ENCODE peak calls at places on chromosomes 13 and 19, in nine cellular contexts. One of them, this sample, is unnamed.
A peak's percentile ranks its signal among the peaks of the same experiment; 100 is the strongest.

GRCh38 chr13:20429682-20430081 is 96.0 kb downstream of the CRYL1 start:
- DNase-seq in ELR: no peak
- DNase-seq in activated CD8-positive, alpha-beta memory T cell treated with anti-CD3 and anti-CD28 coated beads for 1 hour: no peak
- DNase-seq in WTC11: no peak
- DNase-seq in KG1: no peak
- DNase-seq in GOT3: no peak
- DNase-seq in posterior cingulate gyrus: no peak
- DNase-seq in kidney: no peak
- DNase-seq in lower leg skin: no peak
- DNase-seq in this sample: no peak

GRCh38 chr13:94249512-94249911 is 230.0 kb downstream of the DCT start:
- DNase-seq in ELR: peak; percentile 89
- DNase-seq in activated CD8-positive, alpha-beta memory T cell treated with anti-CD3 and anti-CD28 coated beads for 1 hour: no peak
- DNase-seq in WTC11: no peak
- DNase-seq in KG1: no peak
- DNase-seq in GOT3: no peak
- DNase-seq in posterior cingulate gyrus: no peak
- DNase-seq in kidney: no peak
- DNase-seq in lower leg skin: no peak
- DNase-seq in this sample: peak; percentile 29

GRCh38 chr19:48154003-48154402 is 16.1 kb downstream of the LIG1 start:
- DNase-seq in ELR: no peak
- DNase-seq in activated CD8-positive, alpha-beta memory T cell treated with anti-CD3 and anti-CD28 coated beads for 1 hour: no peak
- DNase-seq in WTC11: no peak
- DNase-seq in KG1: no peak
- DNase-seq in GOT3: no peak
- DNase-seq in posterior cingulate gyrus: no peak
- DNase-seq in kidney: no peak
- DNase-seq in lower leg skin: no peak
- DNase-seq in this sample: no peak

GRCh38 chr13:50389726-50390125 is 374.5 kb downstream of the KCNRG start:
- DNase-seq in ELR: no peak
- DNase-seq in activated CD8-positive, alpha-beta memory T cell treated with anti-CD3 and anti-CD28 coated beads for 1 hour: no peak
- DNase-seq in WTC11: no peak
- DNase-seq in KG1: no peak
- DNase-seq in GOT3: no peak
- DNase-seq in posterior cingulate gyrus: no peak
- DNase-seq in kidney: no peak
- DNase-seq in lower leg skin: no peak
- DNase-seq in this sample: no peak

GRCh38 chr13:95185851-95186250 is 115.4 kb downstream of the ABCC4 start:
- DNase-seq in ELR: no peak
- DNase-seq in activated CD8-positive, alpha-beta memory T cell treated with anti-CD3 and anti-CD28 coated beads for 1 hour: no peak
- DNase-seq in WTC11: no peak
- DNase-seq in KG1: peak; percentile 40
- DNase-seq in GOT3: no peak
- DNase-seq in posterior cingulate gyrus: no peak
- DNase-seq in kidney: no peak
- DNase-seq in lower leg skin: no peak
- DNase-seq in this sample: no peak

GRCh38 chr19:30240904-30241695 is 131.1 kb upstream of the ZNF536 start:
- DNase-seq in ELR: no peak
- DNase-seq in activated CD8-positive, alpha-beta memory T cell treated with anti-CD3 and anti-CD28 coated beads for 1 hour: no peak
- DNase-seq in WTC11: no peak
- DNase-seq in KG1: no peak
- DNase-seq in GOT3: no peak
- DNase-seq in posterior cingulate gyrus: no peak
- DNase-seq in kidney: no peak
- DNase-seq in lower leg skin: peak; percentile 18
- DNase-seq in this sample: no peak

GRCh38 chr19:33950141-33950805 is 153.6 kb downstream of the KCTD15 start:
- DNase-seq in ELR: no peak
- DNase-seq in activated CD8-positive, alpha-beta memory T cell treated with anti-CD3 and anti-CD28 coated beads for 1 hour: no peak
- DNase-seq in WTC11: no peak
- DNase-seq in KG1: no peak
- DNase-seq in GOT3: no peak
- DNase-seq in posterior cingulate gyrus: no peak
- DNase-seq in kidney: no peak
- DNase-seq in lower leg skin: peak; percentile 54
- DNase-seq in this sample: no peak

GRCh38 chr19:33496016-33496415 is 25.6 kb downstream of the PEPD start:
- DNase-seq in ELR: no peak
- DNase-seq in activated CD8-positive, alpha-beta memory T cell treated with anti-CD3 and anti-CD28 coated beads for 1 hour: no peak
- DNase-seq in WTC11: no peak
- DNase-seq in KG1: no peak
- DNase-seq in GOT3: no peak
- DNase-seq in posterior cingulate gyrus: no peak
- DNase-seq in kidney: no peak
- DNase-seq in lower leg skin: no peak
- DNase-seq in this sample: no peak

GRCh38 chr19:50777830-50778303 is 7.6 kb downstream of the GPR32 start:
- DNase-seq in ELR: peak; percentile 42
- DNase-seq in activated CD8-positive, alpha-beta memory T cell treated with anti-CD3 and anti-CD28 coated beads for 1 hour: no peak
- DNase-seq in WTC11: peak; percentile 71
- DNase-seq in KG1: no peak
- DNase-seq in GOT3: no peak
- DNase-seq in posterior cingulate gyrus: no peak
- DNase-seq in kidney: no peak
- DNase-seq in lower leg skin: no peak
- DNase-seq in this sample: no peak

GRCh38 chr19:8552810-8553209 is 24.4 kb downstream of the MYO1F start:
- DNase-seq in ELR: peak; percentile 68
- DNase-seq in activated CD8-positive, alpha-beta memory T cell treated with anti-CD3 and anti-CD28 coated beads for 1 hour: no peak
- DNase-seq in WTC11: peak; percentile 52
- DNase-seq in KG1: no peak
- DNase-seq in GOT3: no peak
- DNase-seq in posterior cingulate gyrus: no peak
- DNase-seq in kidney: no peak
- DNase-seq in lower leg skin: no peak
- DNase-seq in this sample: no peak

GRCh38 chr19:40585241-40585640 is 8.6 kb downstream of the SHKBP1 start:
- DNase-seq in ELR: no peak
- DNase-seq in activated CD8-positive, alpha-beta memory T cell treated with anti-CD3 and anti-CD28 coated beads for 1 hour: no peak
- DNase-seq in WTC11: no peak
- DNase-seq in KG1: no peak
- DNase-seq in GOT3: no peak
- DNase-seq in posterior cingulate gyrus: no peak
- DNase-seq in kidney: no peak
- DNase-seq in lower leg skin: no peak
- DNase-seq in this sample: no peak

GRCh38 chr13:110119943-110120905 is 186.7 kb downstream of the COL4A1 start:
- DNase-seq in ELR: peak; percentile 72
- DNase-seq in activated CD8-positive, alpha-beta memory T cell treated with anti-CD3 and anti-CD28 coated beads for 1 hour: no peak
- DNase-seq in WTC11: no peak
- DNase-seq in KG1: no peak
- DNase-seq in GOT3: no peak
- DNase-seq in posterior cingulate gyrus: no peak
- DNase-seq in kidney: no peak
- DNase-seq in lower leg skin: no peak
- DNase-seq in this sample: no peak

GRCh38 chr13:77310161-77310560 is 16.7 kb downstream of the MYCBP2 start:
- DNase-seq in ELR: no peak
- DNase-seq in activated CD8-positive, alpha-beta memory T cell treated with anti-CD3 and anti-CD28 coated beads for 1 hour: no peak
- DNase-seq in WTC11: no peak
- DNase-seq in KG1: no peak
- DNase-seq in GOT3: no peak
- DNase-seq in posterior cingulate gyrus: no peak
- DNase-seq in kidney: no peak
- DNase-seq in lower leg skin: no peak
- DNase-seq in this sample: no peak

GRCh38 chr13:45219123-45219891 is 18.5 kb upstream of the KCTD4 start:
- DNase-seq in ELR: peak; percentile 61
- DNase-seq in activated CD8-positive, alpha-beta memory T cell treated with anti-CD3 and anti-CD28 coated beads for 1 hour: no peak
- DNase-seq in WTC11: no peak
- DNase-seq in KG1: no peak
- DNase-seq in GOT3: no peak
- DNase-seq in posterior cingulate gyrus: no peak
- DNase-seq in kidney: no peak
- DNase-seq in lower leg skin: no peak
- DNase-seq in this sample: no peak

GRCh38 chr19:46386996-46387712 is 26.2 kb downstream of the CCDC8 start:
- DNase-seq in ELR: no peak
- DNase-seq in activated CD8-positive, alpha-beta memory T cell treated with anti-CD3 and anti-CD28 coated beads for 1 hour: no peak
- DNase-seq in WTC11: no peak
- DNase-seq in KG1: no peak
- DNase-seq in GOT3: no peak
- DNase-seq in posterior cingulate gyrus: no peak
- DNase-seq in kidney: peak; percentile 69
- DNase-seq in lower leg skin: no peak
- DNase-seq in this sample: no peak

GRCh38 chr19:18017275-18018083 is 9.5 kb downstream of the ARRDC2 start:
- DNase-seq in ELR: peak; percentile 25
- DNase-seq in activated CD8-positive, alpha-beta memory T cell treated with anti-CD3 and anti-CD28 coated beads for 1 hour: no peak
- DNase-seq in WTC11: no peak
- DNase-seq in KG1: no peak
- DNase-seq in GOT3: no peak
- DNase-seq in posterior cingulate gyrus: no peak
- DNase-seq in kidney: no peak
- DNase-seq in lower leg skin: no peak
- DNase-seq in this sample: no peak

GRCh38 chr13:89470901-89471300 is 1799.7 kb downstream of the SLITRK5 start:
- DNase-seq in ELR: no peak
- DNase-seq in activated CD8-positive, alpha-beta memory T cell treated with anti-CD3 and anti-CD28 coated beads for 1 hour: no peak
- DNase-seq in WTC11: no peak
- DNase-seq in KG1: no peak
- DNase-seq in GOT3: no peak
- DNase-seq in posterior cingulate gyrus: no peak
- DNase-seq in kidney: no peak
- DNase-seq in lower leg skin: no peak
- DNase-seq in this sample: no peak

GRCh38 chr13:26376430-26376829 is 122.5 kb downstream of the CDK8 start:
- DNase-seq in ELR: no peak
- DNase-seq in activated CD8-positive, alpha-beta memory T cell treated with anti-CD3 and anti-CD28 coated beads for 1 hour: no peak
- DNase-seq in WTC11: no peak
- DNase-seq in KG1: no peak
- DNase-seq in GOT3: no peak
- DNase-seq in posterior cingulate gyrus: no peak
- DNase-seq in kidney: no peak
- DNase-seq in lower leg skin: no peak
- DNase-seq in this sample: no peak

GRCh38 chr13:49975826-49976225 is 21.0 kb upstream of the TRIM13 start:
- DNase-seq in ELR: no peak
- DNase-seq in activated CD8-positive, alpha-beta memory T cell treated with anti-CD3 and anti-CD28 coated beads for 1 hour: no peak
- DNase-seq in WTC11: no peak
- DNase-seq in KG1: no peak
- DNase-seq in GOT3: no peak
- DNase-seq in posterior cingulate gyrus: no peak
- DNase-seq in kidney: no peak
- DNase-seq in lower leg skin: no peak
- DNase-seq in this sample: no peak

GRCh38 chr13:33281951-33282595 is 3.5 kb downstream of the STARD13 start:
- DNase-seq in ELR: peak; percentile 96
- DNase-seq in activated CD8-positive, alpha-beta memory T cell treated with anti-CD3 and anti-CD28 coated beads for 1 hour: no peak
- DNase-seq in WTC11: no peak
- DNase-seq in KG1: no peak
- DNase-seq in GOT3: no peak
- DNase-seq in posterior cingulate gyrus: no peak
- DNase-seq in kidney: no peak
- DNase-seq in lower leg skin: no peak
- DNase-seq in this sample: no peak

GRCh38 chr13:63435668-63436275 is 2020.1 kb upstream of the PCDH20 start:
- DNase-seq in ELR: peak; percentile 97
- DNase-seq in activated CD8-positive, alpha-beta memory T cell treated with anti-CD3 and anti-CD28 coated beads for 1 hour: no peak
- DNase-seq in WTC11: no peak
- DNase-seq in KG1: no peak
- DNase-seq in GOT3: no peak
- DNase-seq in posterior cingulate gyrus: no peak
- DNase-seq in kidney: no peak
- DNase-seq in lower leg skin: no peak
- DNase-seq in this sample: peak; percentile 60

GRCh38 chr19:48271531-48272151 is 1.8 kb downstream of the ZNF114 start:
- DNase-seq in ELR: peak; percentile 70
- DNase-seq in activated CD8-positive, alpha-beta memory T cell treated with anti-CD3 and anti-CD28 coated beads for 1 hour: no peak
- DNase-seq in WTC11: peak; percentile 68
- DNase-seq in KG1: no peak
- DNase-seq in GOT3: no peak
- DNase-seq in posterior cingulate gyrus: peak; percentile 20
- DNase-seq in kidney: peak; percentile 79
- DNase-seq in lower leg skin: peak; percentile 88
- DNase-seq in this sample: no peak

GRCh38 chr19:17794731-17795494 is at the start of gene B3GNT3:
- DNase-seq in ELR: peak; percentile 65
- DNase-seq in activated CD8-positive, alpha-beta memory T cell treated with anti-CD3 and anti-CD28 coated beads for 1 hour: no peak
- DNase-seq in WTC11: peak; percentile 75
- DNase-seq in KG1: no peak
- DNase-seq in GOT3: no peak
- DNase-seq in posterior cingulate gyrus: no peak
- DNase-seq in kidney: peak; percentile 90
- DNase-seq in lower leg skin: peak; percentile 87
- DNase-seq in this sample: no peak

GRCh38 chr19:4088975-4089374 is 22.3 kb upstream of the ZBTB7A start:
- DNase-seq in ELR: no peak
- DNase-seq in activated CD8-positive, alpha-beta memory T cell treated with anti-CD3 and anti-CD28 coated beads for 1 hour: no peak
- DNase-seq in WTC11: no peak
- DNase-seq in KG1: peak; percentile 84
- DNase-seq in GOT3: no peak
- DNase-seq in posterior cingulate gyrus: no peak
- DNase-seq in kidney: no peak
- DNase-seq in lower leg skin: no peak
- DNase-seq in this sample: no peak

GRCh38 chr13:51607165-51607564 is 22.9 kb downstream of the WDFY2 start:
- DNase-seq in ELR: no peak
- DNase-seq in activated CD8-positive, alpha-beta memory T cell treated with anti-CD3 and anti-CD28 coated beads for 1 hour: no peak
- DNase-seq in WTC11: no peak
- DNase-seq in KG1: no peak
- DNase-seq in GOT3: no peak
- DNase-seq in posterior cingulate gyrus: no peak
- DNase-seq in kidney: no peak
- DNase-seq in lower leg skin: no peak
- DNase-seq in this sample: no peak

GRCh38 chr19:1566392-1567115 is 1.6 kb downstream of the MEX3D start:
- DNase-seq in ELR: peak; percentile 85
- DNase-seq in activated CD8-positive, alpha-beta memory T cell treated with anti-CD3 and anti-CD28 coated beads for 1 hour: no peak
- DNase-seq in WTC11: peak; percentile 74
- DNase-seq in KG1: no peak
- DNase-seq in GOT3: peak; percentile 16
- DNase-seq in posterior cingulate gyrus: peak; percentile 85
- DNase-seq in kidney: peak; percentile 89
- DNase-seq in lower leg skin: peak; percentile 92
- DNase-seq in this sample: peak; percentile 69

GRCh38 chr19:7509625-7510024 is 6.3 kb upstream of the ZNF358 start:
- DNase-seq in ELR: no peak
- DNase-seq in activated CD8-positive, alpha-beta memory T cell treated with anti-CD3 and anti-CD28 coated beads for 1 hour: no peak
- DNase-seq in WTC11: peak; percentile 63
- DNase-seq in KG1: no peak
- DNase-seq in GOT3: no peak
- DNase-seq in posterior cingulate gyrus: no peak
- DNase-seq in kidney: no peak
- DNase-seq in lower leg skin: no peak
- DNase-seq in this sample: no peak

GRCh38 chr19:50909240-50910070 is 1.7 kb downstream of the KLK4 start:
- DNase-seq in ELR: peak; percentile 47
- DNase-seq in activated CD8-positive, alpha-beta memory T cell treated with anti-CD3 and anti-CD28 coated beads for 1 hour: no peak
- DNase-seq in WTC11: peak; percentile 100
- DNase-seq in KG1: no peak
- DNase-seq in GOT3: no peak
- DNase-seq in posterior cingulate gyrus: no peak
- DNase-seq in kidney: no peak
- DNase-seq in lower leg skin: no peak
- DNase-seq in this sample: no peak

GRCh38 chr19:35044317-35045117 is 3.0 kb downstream of the HPN start:
- DNase-seq in ELR: peak; percentile 53
- DNase-seq in activated CD8-positive, alpha-beta memory T cell treated with anti-CD3 and anti-CD28 coated beads for 1 hour: peak; percentile 13
- DNase-seq in WTC11: peak; percentile 83
- DNase-seq in KG1: peak; percentile 14
- DNase-seq in GOT3: no peak
- DNase-seq in posterior cingulate gyrus: peak; percentile 93
- DNase-seq in kidney: no peak
- DNase-seq in lower leg skin: no peak
- DNase-seq in this sample: peak; percentile 23